ENCODE peak calls at places on chromosomes 1 and 21, in four cellular contexts. U is left lung, Y is heart right ventricle, Z is neural crest cell. I is an unnamed sample.

GRCh38 chr21:45329261-45330074 is 41.8 kb upstream of the POFUT2 start:
- DNase-seq in U (peak), Y (no peak), Z (no peak), I (no peak)

GRCh38 chr1:205971082-205971481 is 27.8 kb upstream of the SLC26A9 start:
- DNase-seq in U (no peak), Y (no peak), Z (no peak), I (no peak)

GRCh38 chr1:182925661-182926060 is 27.3 kb downstream of the SHCBP1L start:
- DNase-seq in U (no peak), Y (no peak), Z (no peak), I (no peak)

GRCh38 chr1:46449223-46450159 is 40.1 kb upstream of the DMBX1 start:
- DNase-seq in U (no peak), Y (no peak), Z (no peak), I (no peak)

GRCh38 chr1:150010388-150011115 is at the start of gene OTUD7B:
- DNase-seq in U (peak), Y (peak), Z (peak), I (peak)

GRCh38 chr1:244735404-244735803 is 82.5 kb downstream of the DESI2 start:
- DNase-seq in U (no peak), Y (no peak), Z (no peak), I (no peak)

GRCh38 chr1:64865105-64865757 is 101.1 kb downstream of the JAK1 start:
- DNase-seq in U (no peak), Y (no peak), Z (no peak), I (no peak)

GRCh38 chr1:117501275-117501674 is 104.6 kb upstream of the TENT5C start:
- DNase-seq in U (no peak), Y (no peak), Z (no peak), I (no peak)

GRCh38 chr21:38811257-38811656 is 5.5 kb downstream of the ETS2 start:
- DNase-seq in U (no peak), Y (no peak), Z (no peak), I (no peak)

GRCh38 chr21:36849461-36849860 is 117.0 kb downstream of the HLCS start:
- DNase-seq in U (no peak), Y (no peak), Z (no peak), I (no peak)

GRCh38 chr1:218930879-218931278 is 242.8 kb upstream of the LYPLAL1 start:
- DNase-seq in U (no peak), Y (no peak), Z (no peak), I (no peak)

GRCh38 chr21:39077816-39078215 is 105.4 kb downstream of the PSMG1 start:
- DNase-seq in U (no peak), Y (no peak), Z (no peak), I (no peak)

GRCh38 chr1:85611856-85612255 is 31.3 kb downstream of the CCN1 start:
- DNase-seq in U (peak), Y (peak), Z (no peak), I (no peak)

GRCh38 chr1:232635279-232635678 is 5.3 kb upstream of the SIPA1L2 start:
- DNase-seq in U (no peak), Y (no peak), Z (no peak), I (no peak)
- TF ChIP-seq CTCF in U (no peak), Y (no peak), Z (no peak), I (no peak)

DNA sequence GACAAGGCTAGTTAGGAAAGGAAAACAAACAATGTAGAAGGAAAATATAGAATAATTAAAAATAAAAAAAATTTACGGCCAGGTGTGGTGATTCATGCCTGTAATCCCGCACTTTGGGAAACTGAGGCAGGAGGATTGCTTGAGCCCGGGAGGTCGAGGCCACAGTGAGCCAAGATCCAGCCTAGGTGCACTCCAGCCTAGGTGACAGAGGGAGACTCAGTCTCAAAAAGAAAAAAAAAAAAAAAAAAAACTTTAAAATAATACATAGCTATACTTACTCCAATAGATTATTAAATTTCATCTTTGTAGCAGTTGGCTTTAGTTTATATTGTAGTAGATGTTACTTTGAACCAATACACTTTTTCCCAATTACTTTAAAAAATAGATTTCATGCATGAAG is 32.0 kb downstream of the LIN9 start:
- DNase-seq in U (no peak), Y (no peak), Z (no peak), I (no peak)
- TF ChIP-seq CTCF in U (no peak), Y (no peak), Z (no peak), I (no peak)

GRCh38 chr1:6396998-6397397 is 3.4 kb upstream of the ACOT7 start:
- DNase-seq in U (no peak), Y (no peak), Z (no peak), I (no peak)
- TF ChIP-seq CTCF in U (no peak), Y (no peak), Z (no peak), I (no peak)

GRCh38 chr1:168089326-168089978 is 47.3 kb downstream of the GPR161 start:
- DNase-seq in U (no peak), Y (no peak), Z (no peak), I (no peak)
- TF ChIP-seq CTCF in U (no peak), Y (no peak), Z (no peak), I (no peak)

GRCh38 chr1:145849356-145850165 is 4.1 kb downstream of the NUDT17 start:
- DNase-seq in U (peak), Y (no peak), Z (no peak), I (no peak)

GRCh38 chr1:145847827-145848226 is 2.4 kb downstream of the NUDT17 start:
- DNase-seq in U (no peak), Y (no peak), Z (no peak), I (no peak)

GRCh38 chr1:145845144-145845513 is 301 bp upstream of the NUDT17 start:
- DNase-seq in U (no peak), Y (no peak), Z (no peak), I (no peak)

GRCh38 chr1:145845514-145846161 is at the start of gene NUDT17:
- DNase-seq in U (peak), Y (peak), Z (peak), I (peak)

GRCh38 chr1:145846191-145846590 is 761 bp downstream of the NUDT17 start:
- DNase-seq in U (no peak), Y (no peak), Z (peak), I (no peak)
- TF ChIP-seq CTCF in U (peak), Y (peak), Z (peak), I (peak)